ENCODE peak calls at places on chromosomes 12 and 14, in eight cellular contexts. T is GM03348; P is AG08396; M is SHP77; J is stimulated activated CD4-positive, alpha-beta T cell treated with anti-CD3 and anti-CD28 coated beads, Interleukin-2, amount 100 ng/mL, for 48 hours; H is non-pigmented ciliary epithelial cell; X is AG10803; F is NCI-H2107. U is an unnamed sample.

GRCh38 chr12:57611116-57611809 is at the start of gene ARHGEF25:
- DNase-seq in T (peak; percentile 95), P (peak; percentile 94), M (peak; percentile 47), J (no peak), H (no peak), X (peak; percentile 48), F (no peak), U (peak; percentile 28)

GRCh38 chr14:103871596-103872480 is 24.5 kb upstream of the PPP1R13B start:
- DNase-seq in T (no peak), P (no peak), M (no peak), J (peak; percentile 70), H (no peak), X (no peak), F (no peak), U (peak; percentile 80)

GRCh38 chr12:83317641-83318040 is 630.9 kb downstream of the TMTC2 start:
- DNase-seq in T (no peak), P (no peak), M (no peak), J (no peak), H (no peak), X (no peak), F (no peak), U (no peak)

GRCh38 chr14:73843296-73843695 is 8.3 kb upstream of the PTGR2 start:
- DNase-seq in T (no peak), P (no peak), M (no peak), J (no peak), H (no peak), X (no peak), F (no peak), U (no peak)

GRCh38 chr12:87661770-87662402 is 367.3 kb downstream of the C12orf50 start:
- DNase-seq in T (no peak), P (no peak), M (no peak), J (no peak), H (no peak), X (no peak), F (no peak), U (no peak)

GRCh38 chr12:58727526-58727925 is 192.8 kb downstream of the LRIG3 start:
- DNase-seq in T (no peak), P (no peak), M (no peak), J (no peak), H (no peak), X (peak; percentile 27), F (no peak), U (no peak)

GRCh38 chr14:71852201-71852600 is 80.0 kb upstream of the RGS6 start:
- DNase-seq in T (no peak), P (no peak), M (no peak), J (no peak), H (no peak), X (no peak), F (no peak), U (no peak)

GRCh38 chr14:61381589-61381988 is 60.2 kb downstream of the PRKCH start:
- DNase-seq in T (no peak), P (no peak), M (no peak), J (no peak), H (no peak), X (no peak), F (peak; percentile 25), U (no peak)

GRCh38 chr12:93954160-93955112 is 193.9 kb upstream of the PLXNC1 start:
- DNase-seq in T (peak; percentile 59), P (peak; percentile 36), M (no peak), J (no peak), H (no peak), X (peak; percentile 78), F (no peak), U (no peak)

GRCh38 chr14:85565862-85566296 is 35.9 kb downstream of the FLRT2 start:
- DNase-seq in T (no peak), P (peak; percentile 6), M (no peak), J (no peak), H (no peak), X (peak; percentile 44), F (no peak), U (no peak)

GRCh38 chr14:32003585-32003984 is 73.5 kb upstream of the ARHGAP5 start:
- DNase-seq in T (no peak), P (no peak), M (no peak), J (no peak), H (no peak), X (no peak), F (no peak), U (no peak)

GRCh38 chr12:111404362-111405148 is 1.2 kb upstream of the SH2B3 start:
- DNase-seq in T (peak; percentile 44), P (no peak), M (no peak), J (peak; percentile 67), H (no peak), X (no peak), F (no peak), U (no peak)

GRCh38 chr14:74135386-74135785 is 50.6 kb downstream of the LIN52 start:
- DNase-seq in T (peak; percentile 10), P (no peak), M (no peak), J (no peak), H (peak; percentile 55), X (peak; percentile 46), F (no peak), U (no peak)

GRCh38 chr14:100529561-100530031 is 57.6 kb downstream of the BEGAIN start:
- DNase-seq in T (peak; percentile 1), P (no peak), M (no peak), J (no peak), H (no peak), X (no peak), F (no peak), U (no peak)

GRCh38 chr14:33587761-33588160 is 363.1 kb downstream of the EGLN3 start:
- DNase-seq in T (no peak), P (no peak), M (no peak), J (no peak), H (no peak), X (peak; percentile 18), F (no peak), U (no peak)

GRCh38 chr12:42608196-42608825 is 18.8 kb upstream of the PRICKLE1 start:
- DNase-seq in T (no peak), P (no peak), M (no peak), J (no peak), H (no peak), X (no peak), F (no peak), U (no peak)

GRCh38 chr14:36767603-36768281 is 106.1 kb downstream of the PAX9 start:
- DNase-seq in T (no peak), P (no peak), M (peak; percentile 95), J (no peak), H (no peak), X (peak; percentile 27), F (peak; percentile 94), U (no peak)

U was measured in stimulated activated effector memory CD8-positive, alpha-beta T cell treated with anti-CD3 and anti-CD28 coated beads, Interleukin-12 subunit alpha, Interleukin-12 subunit beta, amount 100 ng/mL, for 72 hours.